ENCODE peak calls at places on chromosomes 2 and 18, in four cellular contexts. T is AG04450, I is fibroblast of lung, F is endothelial cell. U is an unnamed sample.
A peak's percentile ranks its signal among the peaks of the same experiment; 100 is the strongest.

GRCh38 chr2:234178309-234179030 is 128.0 kb downstream of the SPP2 start:
- DNase-seq in T (no peak), I (no peak), F (no peak), U (no peak)

GRCh38 chr2:190876641-190877040 is 4.0 kb upstream of the GLS start:
- DNase-seq in T (no peak), I (no peak), F (no peak), U (no peak)

GRCh38 chr2:67524236-67524635 is 127.1 kb downstream of the ETAA1 start:
- DNase-seq in T (no peak), I (no peak), F (no peak), U (no peak)

GRCh38 chr2:205749078-205749477 is 66.8 kb downstream of the NRP2 start:
- DNase-seq in T (no peak), I (no peak), F (no peak), U (no peak)

GRCh38 chr2:19785432-19785831 is 116.4 kb downstream of the TTC32 start:
- DNase-seq in T (no peak), I (peak; percentile 88), F (no peak), U (no peak)

GRCh38 chr2:177573120-177573519 is 180.5 kb downstream of the AGPS start:
- DNase-seq in T (no peak), I (no peak), F (no peak), U (no peak)

GRCh38 chr18:44589709-44590108 is 91.0 kb upstream of the SETBP1 start:
- DNase-seq in T (no peak), I (peak; percentile 84), F (no peak), U (no peak)

GRCh38 chr2:190202604-190203003 is 117.0 kb downstream of the HIBCH start:
- DNase-seq in T (no peak), I (no peak), F (no peak), U (no peak)

GRCh38 chr2:36655456-36655855 is 41.1 kb upstream of the VIT start:
- DNase-seq in T (no peak), I (peak; percentile 32), F (no peak), U (no peak)

GRCh38 chr2:176129013-176129796 is at the start of gene HOXD8:
- DNase-seq in T (no peak), I (peak; percentile 22), F (peak; percentile 74), U (no peak)

GRCh38 chr2:167869200-167869599 is 378.2 kb downstream of the STK39 start:
- DNase-seq in T (no peak), I (no peak), F (no peak), U (no peak)

GRCh38 chr2:72892506-72893173 is 5.4 kb downstream of the SPR start:
- DNase-seq in T (peak; percentile 48), I (peak; percentile 77), F (peak; percentile 73), U (no peak)

GRCh38 chr2:74919827-74920226 is 38.6 kb upstream of the POLE4 start:
- DNase-seq in T (no peak), I (peak; percentile 49), F (peak; percentile 82), U (peak; percentile 90)

GRCh38 chr18:10705786-10706185 is 180.0 kb downstream of the NAPG start:
- DNase-seq in T (no peak), I (no peak), F (no peak), U (no peak)

GRCh38 chr2:235643680-235644117 is 149.9 kb downstream of the AGAP1 start:
- DNase-seq in T (no peak), I (no peak), F (no peak), U (no peak)

GRCh38 chr2:8151888-8152287 is 530.0 kb upstream of the ID2 start:
- DNase-seq in T (no peak), I (no peak), F (peak; percentile 39), U (no peak)

GRCh38 chr2:132761437-132761836 is 91.4 kb upstream of the LYPD1 start:
- DNase-seq in T (no peak), I (no peak), F (no peak), U (no peak)

GRCh38 chr2:205954707-205955106 is 131.3 kb downstream of the INO80D start:
- DNase-seq in T (no peak), I (no peak), F (no peak), U (no peak)

GRCh38 chr2:15933184-15933845 is 7.0 kb upstream of the MYCN start:
- DNase-seq in T (no peak), I (no peak), F (no peak), U (no peak)

GRCh38 chr18:74497778-74498177 is 1.6 kb downstream of the CNDP2 start:
- DNase-seq in T (no peak), I (no peak), F (no peak), U (no peak)

GRCh38 chr2:209431701-209432100 is 7.9 kb downstream of the MAP2 start:
- DNase-seq in T (no peak), I (peak; percentile 32), F (no peak), U (no peak)

GRCh38 chr2:209425082-209426071 is 1.5 kb downstream of the MAP2 start:
- DNase-seq in T (no peak), I (peak; percentile 59), F (peak; percentile 22), U (no peak)

GRCh38 chr2:209423562-209424541 is at the start of gene MAP2:
- DNase-seq in T (peak; percentile 11), I (peak; percentile 73), F (peak; percentile 92), U (peak; percentile 87)

GRCh38 chr2:209422191-209422754 is 1.6 kb upstream of the MAP2 start:
- DNase-seq in T (no peak), I (no peak), F (no peak), U (no peak)

DNA sequence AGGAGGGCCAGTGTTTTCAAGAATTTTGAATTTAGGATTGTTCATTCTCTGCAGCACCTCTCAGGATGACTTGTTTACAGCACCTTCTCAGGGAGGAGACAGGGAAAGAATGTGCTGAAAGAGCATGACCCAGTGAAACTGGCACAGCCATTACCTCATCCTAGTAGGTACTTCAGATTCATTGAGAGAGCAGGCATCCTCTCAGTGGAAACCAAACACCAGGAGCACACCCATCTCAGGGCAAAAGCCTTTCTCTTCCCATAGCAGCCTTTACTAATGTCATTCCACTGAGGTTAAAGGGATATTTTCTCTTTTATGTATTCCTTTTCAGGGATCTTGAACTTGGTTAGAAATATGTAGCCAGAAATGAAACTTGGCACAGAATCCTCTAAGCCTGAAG is 2.6 kb downstream of the MAP2 start:
- DNase-seq in T (no peak), I (peak; percentile 23), F (no peak), U (no peak)
- TF ChIP-seq CTCF in T (no peak), I (no peak), F (no peak), U (no peak)

GRCh38 chr2:166179201-166179600 is 51.4 kb upstream of the SCN1A start:
- DNase-seq in T (no peak), I (peak; percentile 68), F (no peak), U (no peak)
- TF ChIP-seq CTCF in T (peak; percentile 22), I (peak; percentile 31), F (no peak), U (peak; percentile 30)

GRCh38 chr2:164496881-164497280 is 124.4 kb downstream of the GRB14 start:
- DNase-seq in T (no peak), I (no peak), F (no peak), U (no peak)

GRCh38 chr2:164498841-164499240 is 122.4 kb downstream of the GRB14 start:
- DNase-seq in T (no peak), I (no peak), F (no peak), U (no peak)

GRCh38 chr2:164496421-164496820 is 124.9 kb downstream of the GRB14 start:
- DNase-seq in T (no peak), I (no peak), F (no peak), U (no peak)

DNA sequence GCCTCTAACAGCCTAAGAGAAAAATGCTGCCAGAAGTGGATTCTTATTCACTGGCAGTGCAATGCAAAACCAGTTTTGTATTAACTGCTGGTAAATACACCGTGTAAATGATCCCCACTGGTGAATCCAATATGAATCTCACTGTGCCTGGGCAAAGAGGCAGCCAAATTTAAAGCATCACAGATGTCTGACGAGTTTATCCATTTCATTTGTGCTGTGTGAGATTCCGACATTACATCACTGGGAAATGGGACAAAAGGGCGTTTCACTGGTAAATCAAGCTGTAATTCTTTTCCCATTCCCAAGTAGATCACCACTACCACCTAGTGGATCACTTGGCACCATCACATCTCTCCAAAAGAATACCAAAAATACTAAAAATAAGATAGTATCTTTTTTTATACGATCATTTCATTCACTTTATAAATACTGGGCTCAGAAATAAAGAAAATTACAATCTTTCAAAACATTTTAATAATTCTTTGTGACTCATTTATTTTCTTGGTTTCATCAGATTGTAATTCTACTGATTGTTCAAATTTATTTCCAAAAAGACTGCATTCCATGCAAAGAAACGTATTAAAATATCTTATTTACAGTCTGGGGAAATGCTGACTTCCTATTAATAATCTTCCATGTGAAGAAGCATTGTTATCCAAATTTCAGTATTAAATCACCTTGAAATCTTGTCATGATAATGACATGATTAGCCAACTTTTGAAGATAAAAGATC is 125.6 kb downstream of the GRB14 start:
- DNase-seq in T (no peak), I (peak; percentile 58), F (peak; percentile 26), U (no peak)
- TF ChIP-seq CTCF in T (peak; percentile 66), I (peak; percentile 56), F (peak; percentile 69), U (peak; percentile 62)

GRCh38 chr2:219495531-219496122 is 3.1 kb upstream of the GMPPA start:
- DNase-seq in T (peak; percentile 47), I (peak; percentile 73), F (peak; percentile 79), U (peak; percentile 55)
- TF ChIP-seq CTCF in T (peak; percentile 78), I (peak; percentile 64), F (peak; percentile 82), U (peak; percentile 68)

GRCh38 chr2:225272173-225272572 is 127.3 kb upstream of the NYAP2 start:
- DNase-seq in T (no peak), I (no peak), F (no peak), U (no peak)

GRCh38 chr2:225270053-225270452 is 129.5 kb upstream of the NYAP2 start:
- DNase-seq in T (no peak), I (no peak), F (no peak), U (no peak)

GRCh38 chr2:225275443-225275842 is 124.1 kb upstream of the NYAP2 start:
- DNase-seq in T (no peak), I (no peak), F (no peak), U (no peak)

GRCh38 chr2:225274751-225275150 is 124.8 kb upstream of the NYAP2 start:
- DNase-seq in T (peak; percentile 15), I (peak; percentile 21), F (no peak), U (no peak)

DNA sequence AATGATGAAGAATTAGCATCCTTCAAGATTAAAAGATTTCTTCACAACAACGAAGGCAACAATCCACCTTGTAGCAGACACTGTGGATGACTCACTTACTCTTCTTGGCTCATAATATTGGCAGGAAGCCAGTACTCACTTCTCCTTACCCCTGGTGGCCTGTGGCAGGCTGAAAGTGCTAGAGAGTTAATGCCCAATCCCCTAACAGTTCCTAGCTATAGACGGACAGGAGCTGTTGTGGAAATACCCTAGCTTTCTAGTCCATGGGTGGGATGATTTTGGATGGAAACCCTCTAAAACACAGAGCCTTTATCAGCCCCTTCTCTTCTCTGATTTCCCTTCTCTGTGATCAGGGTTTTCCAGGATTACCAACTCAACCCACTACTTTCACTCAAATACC is 128.6 kb upstream of the NYAP2 start:
- DNase-seq in T (no peak), I (peak; percentile 34), F (no peak), U (no peak)
- TF ChIP-seq CTCF in T (peak; percentile 19), I (peak; percentile 2), F (no peak), U (no peak)

U was measured in progenitor cell of endocrine pancreas.